ENCODE peak calls at places on chromosomes 12 and 14, in five cellular contexts. S is pancreas, P is AG09319, Z is WTC11, C is Peyer's patch. T is an unnamed sample.

GRCh38 chr14:90109858-90110257 is 48.1 kb downstream of the KCNK13 start:
- DNase-seq in Z (peak; percentile 50), S (no peak), P (no peak), C (no peak), T (no peak)

GRCh38 chr14:46490150-46490769 is 161.3 kb downstream of the RPL10L start:
- DNase-seq in C (no peak), P (no peak), S (no peak), Z (peak; percentile 12), T (no peak)

GRCh38 chr12:131608740-131609665 is 101.9 kb upstream of the SFSWAP start:
- DNase-seq in Z (peak; percentile 82), S (peak; percentile 61), P (peak; percentile 27), C (peak; percentile 57), T (peak; percentile 65)

GRCh38 chr14:82387699-82388098 is 854.0 kb upstream of the SEL1L start:
- DNase-seq in Z (no peak), P (no peak), C (no peak), S (no peak), T (no peak)

GRCh38 chr12:7439579-7440505 is 4.1 kb downstream of the CD163L1 start:
- DNase-seq in Z (peak; percentile 84), C (no peak), P (peak; percentile 4), S (peak; percentile 52), T (peak; percentile 54)

GRCh38 chr12:2792670-2793500 is 1.9 kb upstream of the FKBP4 start:
- DNase-seq in P (no peak), S (no peak), C (no peak), Z (no peak), T (no peak)

GRCh38 chr14:74940956-74941565 is 14.3 kb downstream of the PGF start:
- DNase-seq in S (no peak), Z (no peak), C (no peak), P (no peak), T (no peak)

GRCh38 chr14:88296343-88296742 is 26.7 kb downstream of the KCNK10 start:
- DNase-seq in P (no peak), S (no peak), C (no peak), Z (no peak), T (no peak)

GRCh38 chr12:81573228-81573627 is 185.9 kb downstream of the PPFIA2 start:
- DNase-seq in S (no peak), C (no peak), Z (no peak), P (no peak), T (no peak)

GRCh38 chr12:68279227-68280054 is 26.0 kb upstream of the IL22 start:
- DNase-seq in P (no peak), Z (no peak), C (no peak), S (no peak), T (no peak)

GRCh38 chr14:64215274-64215673 is 78.9 kb downstream of the ESR2 start:
- DNase-seq in P (no peak), C (no peak), Z (no peak), S (no peak), T (no peak)

GRCh38 chr14:32134448-32135070 is 57.5 kb downstream of the ARHGAP5 start:
- DNase-seq in P (no peak), S (no peak), Z (no peak), C (no peak), T (no peak)

GRCh38 chr12:126936181-126936851 is 1330.7 kb upstream of the TMEM132C start:
- DNase-seq in C (no peak), P (no peak), S (peak; percentile 66), Z (no peak), T (no peak)

GRCh38 chr14:67420102-67420739 is 8.3 kb upstream of the PLEK2 start:
- DNase-seq in P (no peak), Z (peak; percentile 85), S (no peak), C (peak; percentile 35), T (no peak)

GRCh38 chr14:23114669-23115491 is 4.2 kb downstream of the CEBPE start:
- DNase-seq in Z (no peak), S (no peak), P (peak; percentile 85), C (no peak), T (peak; percentile 67)

GRCh38 chr14:104548802-104549535 is 30.6 kb upstream of the C14orf180 start:
- DNase-seq in Z (no peak), S (no peak), C (no peak), P (no peak), T (no peak)

GRCh38 chr12:80195737-80196136 is 96.4 kb downstream of the OTOGL start:
- DNase-seq in S (no peak), P (no peak), C (no peak), Z (no peak), T (no peak)

GRCh38 chr12:120666577-120667390 is 20.2 kb upstream of the MLEC start:
- DNase-seq in P (no peak), S (no peak), C (no peak), Z (peak; percentile 26), T (no peak)

GRCh38 chr14:67514650-67515385 is 18.3 kb upstream of the PLEKHH1 start:
- DNase-seq in Z (peak; percentile 32), P (no peak), S (peak; percentile 54), C (peak; percentile 51), T (no peak)

GRCh38 chr14:20429801-20430669 is 5.9 kb downstream of the KLHL33 start:
- DNase-seq in S (peak; percentile 62), C (no peak), Z (no peak), P (no peak), T (no peak)

GRCh38 chr14:101499080-101499479 is 62.2 kb upstream of the DIO3 start:
- DNase-seq in P (no peak), S (no peak), Z (no peak), C (no peak), T (no peak)

GRCh38 chr12:104602901-104603300 is 146.2 kb downstream of the CHST11 start:
- DNase-seq in Z (no peak), C (no peak), P (no peak), S (no peak), T (no peak)

GRCh38 chr12:51323966-51324895 is at the start of gene BIN2:
- DNase-seq in P (no peak), S (no peak), C (peak; percentile 92), Z (peak; percentile 16), T (peak; percentile 60)

GRCh38 chr12:51321882-51322281 is 2.1 kb downstream of the BIN2 start:
- DNase-seq in Z (no peak), S (no peak), P (no peak), C (no peak), T (no peak)

GRCh38 chr12:51322452-51322851 is 1.5 kb downstream of the BIN2 start:
- DNase-seq in Z (no peak), P (no peak), S (no peak), C (no peak), T (no peak)

GRCh38 chr12:51324953-51325352 is 979 bp upstream of the BIN2 start:
- DNase-seq in P (no peak), S (no peak), Z (no peak), C (no peak), T (no peak)

GRCh38 chr12:51323317-51323960 is 535 bp downstream of the BIN2 start:
- DNase-seq in P (no peak), S (no peak), Z (no peak), C (peak; percentile 74), T (no peak)
- TF ChIP-seq CTCF in P (no peak), S (no peak), Z (no peak), C (peak; percentile 15), T (no peak)

GRCh38 chr14:103124501-103125001 is 1.3 kb downstream of the TNFAIP2 start:
- DNase-seq in S (peak; percentile 26), C (no peak), Z (no peak), P (no peak), T (peak; percentile 44)

GRCh38 chr14:103122578-103123127 is 608 bp upstream of the TNFAIP2 start:
- DNase-seq in C (no peak), Z (no peak), S (peak; percentile 49), P (no peak), T (no peak)

GRCh38 chr14:103125098-103126070 is 2.1 kb downstream of the TNFAIP2 start:
- DNase-seq in S (peak; percentile 25), P (no peak), C (no peak), Z (no peak), T (peak; percentile 41)

GRCh38 chr14:103123128-103123633 is at the start of gene TNFAIP2:
- DNase-seq in C (no peak), Z (peak; percentile 67), S (peak; percentile 45), P (no peak), T (peak; percentile 74)

DNA sequence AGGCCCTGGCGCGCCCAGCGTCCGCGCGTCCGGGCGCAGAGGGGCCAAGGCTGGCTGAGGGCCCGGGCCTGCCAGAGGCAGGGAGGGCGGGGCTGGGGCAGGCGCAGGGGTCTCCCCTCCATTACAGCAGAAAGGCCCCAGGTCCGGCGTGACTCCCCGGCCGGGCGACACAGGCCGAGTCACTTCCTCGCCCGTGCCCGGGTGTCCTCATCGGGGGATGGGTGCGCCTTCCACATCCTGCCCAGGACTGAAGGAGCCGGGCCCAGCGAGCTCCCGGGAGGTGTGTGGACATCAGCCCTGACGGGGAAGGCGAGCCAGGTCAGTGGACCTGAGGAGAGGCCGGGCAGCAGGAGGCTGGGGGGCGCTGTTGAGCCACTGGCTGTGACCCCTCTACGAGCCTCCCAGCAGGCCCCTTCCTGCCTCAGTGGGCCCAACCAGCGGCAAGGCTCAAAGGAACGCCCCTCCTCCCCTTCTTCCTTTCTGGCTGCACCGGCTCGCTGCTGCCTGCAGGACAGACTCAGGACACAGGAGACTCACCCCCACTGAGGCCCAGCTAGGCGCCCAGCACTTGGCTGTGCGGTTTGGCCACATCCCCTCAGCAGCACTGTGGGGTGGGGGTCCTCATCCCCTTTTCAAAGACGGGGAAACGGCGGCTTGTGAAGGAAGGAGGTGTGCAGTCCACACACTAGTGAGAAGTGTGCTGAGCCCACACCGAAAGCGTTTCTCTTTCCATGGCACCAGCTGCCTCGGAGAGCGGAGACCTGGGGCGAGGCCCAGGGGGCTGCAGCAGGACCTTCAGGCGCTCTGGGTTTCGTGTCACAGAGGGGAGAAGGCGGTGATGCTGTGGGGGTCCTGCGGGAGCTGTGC is 606 bp downstream of the TNFAIP2 start:
- DNase-seq in Z (peak; percentile 60), C (no peak), S (peak; percentile 49), P (no peak), T (peak; percentile 68)
- TF ChIP-seq CTCF in Z (peak; percentile 24), C (no peak), S (no peak), P (peak; percentile 54), T (peak; percentile 63)

GRCh38 chr12:88578274-88578673 is 2.0 kb downstream of the KITLG start:
- DNase-seq in Z (no peak), P (no peak), C (no peak), S (no peak), T (no peak)

GRCh38 chr12:88577537-88577936 is 2.7 kb downstream of the KITLG start:
- DNase-seq in P (no peak), Z (no peak), S (no peak), C (no peak), T (no peak)

GRCh38 chr12:88579572-88579940 is 715 bp downstream of the KITLG start:
- DNase-seq in Z (peak; percentile 18), P (no peak), S (peak; percentile 65), C (no peak), T (no peak)

GRCh38 chr12:88578821-88579518 is 1.3 kb downstream of the KITLG start:
- DNase-seq in P (no peak), Z (peak; percentile 32), C (no peak), S (no peak), T (no peak)

GRCh38 chr12:88579941-88580871 is at the start of gene KITLG:
- DNase-seq in S (peak; percentile 88), Z (peak; percentile 85), C (no peak), P (peak; percentile 78), T (no peak)
- TF ChIP-seq CTCF in S (no peak), Z (no peak), C (no peak), P (peak; percentile 64), T (no peak)

GRCh38 chr14:57266060-57266459 is 2.6 kb downstream of the EXOC5 start:
- DNase-seq in P (no peak), Z (no peak), S (no peak), C (no peak), T (no peak)

GRCh38 chr14:57273236-57273635 is 4.5 kb downstream of the AP5M1 start:
- DNase-seq in Z (no peak), S (no peak), P (no peak), C (no peak), T (no peak)

GRCh38 chr14:57268161-57269067 is at the start of the genes AP5M1 and EXOC5:
- DNase-seq in C (peak; percentile 93), Z (peak; percentile 91), P (peak; percentile 64), S (peak; percentile 87), T (peak; percentile 89)
- TF ChIP-seq CTCF in C (no peak), Z (no peak), P (no peak), S (no peak), T (no peak)

T was measured in CD14-positive monocyte.